ENCODE peak calls at places on chromosomes 16 and 17, in ten cellular contexts. Q is ACHN, B is EH, W is AG04450, F is NCI-H1105, G is HEK293T, A is cardiac muscle cell, J is activated gamma-delta T cell, E is cardiac fibroblast, K is NCI-H345. L is an unnamed sample.

GRCh38 chr16:81786321-81786720 is 7.2 kb downstream of the PLCG2 start:
- DNase-seq in W (no peak), K (no peak), A (no peak), B (peak), F (no peak), J (no peak), Q (no peak), G (no peak), E (peak), L (no peak)

GRCh38 chr17:82434216-82434565 is 15.8 kb upstream of the OGFOD3 start:
- DNase-seq in F (no peak), A (no peak), B (no peak), K (no peak), Q (no peak), E (no peak), G (no peak), J (no peak), W (no peak), L (no peak)

GRCh38 chr16:86010680-86011141 is 111.7 kb downstream of the IRF8 start:
- DNase-seq in F (no peak), G (no peak), W (no peak), Q (no peak), K (no peak), J (no peak), E (no peak), B (no peak), A (no peak), L (no peak)

GRCh38 chr17:33515974-33516373 is 222.9 kb upstream of the ASIC2 start:
- DNase-seq in W (no peak), G (no peak), F (no peak), K (no peak), E (no peak), B (no peak), A (no peak), J (no peak), Q (no peak), L (no peak)

GRCh38 chr16:26963109-26963508 is 103.6 kb upstream of the C16orf82 start:
- DNase-seq in K (no peak), W (no peak), B (peak), G (peak), A (peak), E (peak), F (no peak), J (no peak), Q (peak), L (no peak)

GRCh38 chr16:54633943-54634362 is 296.7 kb upstream of the IRX5 start:
- DNase-seq in G (peak), B (peak), F (peak), J (no peak), A (peak), K (no peak), E (peak), Q (peak), W (no peak), L (peak)

GRCh38 chr16:86510465-86511261 is at the start of gene FOXF1:
- DNase-seq in Q (no peak), E (peak), J (no peak), K (no peak), F (no peak), A (no peak), G (no peak), W (peak), B (peak), L (no peak)

GRCh38 chr17:39687546-39688474 is at the start of gene PGAP3:
- DNase-seq in G (peak), J (peak), Q (peak), A (peak), E (peak), W (peak), F (peak), B (peak), K (peak), L (peak)

GRCh38 chr16:88815901-88816589 is 4.3 kb upstream of the APRT start:
- DNase-seq in A (peak), F (no peak), B (peak), J (no peak), G (no peak), E (no peak), Q (peak), K (peak), W (no peak), L (peak)

GRCh38 chr17:45110676-45111611 is 21.4 kb downstream of the PLCD3 start:
- DNase-seq in F (no peak), E (no peak), Q (no peak), G (no peak), A (peak), W (no peak), B (peak), J (no peak), K (no peak), L (no peak)

GRCh38 chr17:60161598-60162330 is 12.0 kb downstream of the CA4 start:
- DNase-seq in J (no peak), F (no peak), E (no peak), G (no peak), Q (no peak), K (no peak), B (no peak), A (no peak), W (no peak), L (no peak)

GRCh38 chr16:86424413-86424812 is 85.9 kb upstream of the FOXF1 start:
- DNase-seq in B (no peak), K (no peak), Q (no peak), E (no peak), F (no peak), W (no peak), A (no peak), G (no peak), J (no peak), L (no peak)

GRCh38 chr16:87874639-87875472 is 5.5 kb upstream of the SLC7A5 start:
- DNase-seq in B (no peak), K (no peak), F (no peak), J (no peak), A (no peak), W (no peak), Q (no peak), G (no peak), E (no peak), L (no peak)

GRCh38 chr17:20955437-20956323 is 87.1 kb downstream of the USP22 start:
- DNase-seq in Q (no peak), B (peak), K (no peak), A (no peak), E (peak), W (no peak), J (no peak), G (no peak), F (no peak), L (no peak)

GRCh38 chr16:86697715-86698114 is 119.4 kb downstream of the FOXL1 start:
- DNase-seq in E (no peak), A (no peak), K (no peak), J (no peak), W (peak), F (no peak), G (no peak), Q (no peak), B (peak), L (no peak)

GRCh38 chr17:40325156-40326013 is 16.4 kb downstream of the RARA start:
- DNase-seq in B (no peak), F (no peak), E (no peak), K (no peak), G (no peak), J (no peak), W (no peak), Q (no peak), A (no peak), L (no peak)

GRCh38 chr17:79478051-79478461 is 132.8 kb downstream of the RBFOX3 start:
- DNase-seq in G (no peak), J (no peak), B (peak), W (no peak), E (no peak), F (no peak), K (peak), Q (no peak), A (no peak), L (no peak)

GRCh38 chr16:14307623-14308356 is 236.7 kb downstream of the MRTFB start:
- DNase-seq in B (peak), W (no peak), G (no peak), J (no peak), Q (peak), K (no peak), A (no peak), F (no peak), E (peak), L (no peak)

GRCh38 chr17:65557349-65558310 is 3.8 kb downstream of the AXIN2 start:
- DNase-seq in Q (peak), F (no peak), B (peak), E (peak), G (no peak), J (no peak), K (no peak), A (no peak), W (no peak), L (no peak)

GRCh38 chr17:39208893-39209292 is 8.8 kb downstream of the RPL19 start:
- DNase-seq in K (peak), Q (no peak), A (no peak), G (no peak), W (no peak), E (no peak), B (no peak), F (no peak), J (no peak), L (no peak)

GRCh38 chr16:3023415-3023668 is 400 bp downstream of the HCFC1R1 start:
- DNase-seq in B (peak), F (no peak), J (no peak), G (no peak), Q (peak), A (no peak), E (peak), K (peak), W (no peak), L (no peak)

GRCh38 chr16:69494993-69495392 is 70.6 kb downstream of the CYB5B start:
- DNase-seq in A (peak), E (peak), G (peak), W (no peak), J (no peak), K (no peak), Q (peak), B (no peak), F (no peak), L (no peak)

GRCh38 chr17:80999224-81000088 is 7.8 kb downstream of the CHMP6 start:
- DNase-seq in G (no peak), F (no peak), K (no peak), W (no peak), Q (no peak), A (no peak), E (no peak), B (no peak), J (no peak), L (no peak)

GRCh38 chr17:28405632-28406477 is at the start of gene SLC46A1:
- DNase-seq in E (peak), J (no peak), B (peak), W (no peak), A (peak), K (peak), G (peak), F (peak), Q (peak), L (peak)

GRCh38 chr17:82020874-82021727 is 1.6 kb downstream of the CENPX start:
- DNase-seq in E (peak), K (peak), W (peak), G (no peak), F (no peak), J (no peak), Q (peak), A (peak), B (peak), L (peak)

GRCh38 chr17:56653877-56654276 is 60.4 kb downstream of the NOG start:
- DNase-seq in K (no peak), W (no peak), G (peak), Q (peak), F (peak), E (peak), J (no peak), B (peak), A (peak), L (no peak)

GRCh38 chr16:22207715-22208360 is 1.8 kb downstream of the EEF2K start:
- DNase-seq in Q (no peak), F (no peak), B (no peak), K (no peak), J (no peak), W (no peak), G (no peak), A (no peak), E (no peak), L (no peak)

L was measured in NCI-H1092.